ENCODE peak calls at places on chromosomes 3 and 15, in eight cellular contexts. O, L, Z, P, D, J, N and R are unnamed samples.

GRCh38 chr3:136960838-136961836 is 3.4 kb downstream of the IL20RB start:
- DNase-seq in N (peak), L (no peak), P (no peak), D (no peak), Z (no peak), O (no peak), J (no peak), R (no peak)

GRCh38 chr15:63250312-63250965 is 27.0 kb upstream of the APH1B start:
- DNase-seq in Z (no peak), L (peak), D (no peak), N (no peak), O (no peak), J (no peak), P (no peak), R (no peak)

GRCh38 chr3:111737712-111738097 is 121.4 kb upstream of the PHLDB2 start:
- DNase-seq in L (peak), J (no peak), P (peak), D (no peak), O (no peak), Z (no peak), N (peak), R (no peak)

GRCh38 chr15:33086500-33087141 is 107.9 kb downstream of the FMN1 start:
- DNase-seq in O (no peak), L (peak), J (peak), Z (no peak), P (no peak), D (no peak), N (no peak), R (no peak)

GRCh38 chr3:62201438-62202035 is 171.8 kb downstream of the FEZF2 start:
- DNase-seq in J (no peak), P (no peak), N (peak), L (peak), D (no peak), Z (peak), O (no peak), R (no peak)

GRCh38 chr3:80767599-80767998 is 993.8 kb downstream of the GBE1 start:
- DNase-seq in L (peak), J (no peak), N (no peak), O (no peak), D (no peak), P (no peak), Z (no peak), R (no peak)

GRCh38 chr15:51382787-51383186 is 41.3 kb downstream of the GLDN start:
- DNase-seq in J (no peak), D (no peak), Z (peak), L (peak), N (peak), P (no peak), O (no peak), R (no peak)

GRCh38 chr15:56369234-56369633 is 4.0 kb downstream of the TEX9 start:
- DNase-seq in Z (no peak), N (no peak), P (no peak), O (no peak), J (no peak), L (no peak), D (no peak), R (no peak)

GRCh38 chr3:175818811-175819464 is 959.8 kb downstream of the NAALADL2 start:
- DNase-seq in O (no peak), P (no peak), N (peak), D (no peak), J (no peak), Z (no peak), L (no peak), R (no peak)

GRCh38 chr3:54917172-54917571 is 10.7 kb downstream of the LRTM1 start:
- DNase-seq in N (no peak), L (no peak), D (no peak), J (no peak), Z (no peak), P (no peak), O (no peak), R (no peak)

GRCh38 chr15:53536479-53537120 is 222.9 kb downstream of the WDR72 start:
- DNase-seq in L (no peak), O (no peak), J (no peak), D (no peak), N (no peak), Z (no peak), P (no peak), R (no peak)

GRCh38 chr3:16600771-16601538 is 4.3 kb downstream of the DAZL start:
- DNase-seq in P (peak), N (peak), L (peak), D (peak), Z (peak), J (no peak), O (peak), R (no peak)

GRCh38 chr15:39581501-39582285 is 814 bp downstream of the THBS1 start:
- DNase-seq in L (peak), O (peak), D (peak), J (no peak), P (peak), N (peak), Z (peak), R (no peak)

GRCh38 chr3:42118762-42119361 is 27.7 kb downstream of the TRAK1 start:
- DNase-seq in N (peak), O (no peak), L (peak), Z (peak), D (no peak), P (no peak), J (peak), R (no peak)

GRCh38 chr3:194720048-194720447 is 34.4 kb downstream of the FAM43A start:
- DNase-seq in J (no peak), O (no peak), N (no peak), D (no peak), P (no peak), L (no peak), Z (no peak), R (no peak)

GRCh38 chr3:12759693-12760565 is 870 bp upstream of the TMEM40 start:
- DNase-seq in O (no peak), J (no peak), Z (no peak), L (no peak), D (no peak), P (no peak), N (no peak), R (peak)

GRCh38 chr3:154188846-154189245 is 67.7 kb downstream of the ARHGEF26 start:
- DNase-seq in O (no peak), D (no peak), J (no peak), P (no peak), Z (no peak), L (no peak), N (no peak), R (no peak)

GRCh38 chr3:51706788-51707731 is at the start of gene GRM2:
- DNase-seq in J (no peak), L (peak), D (peak), N (no peak), P (peak), Z (peak), O (peak), R (peak)

GRCh38 chr15:72888211-72888610 is 104.7 kb upstream of the ADPGK start:
- DNase-seq in P (no peak), N (no peak), Z (no peak), J (no peak), L (no peak), D (no peak), O (no peak), R (no peak)

GRCh38 chr3:16807981-16808380 is 76.8 kb upstream of the PLCL2 start:
- DNase-seq in Z (no peak), N (no peak), P (no peak), D (no peak), L (peak), J (no peak), O (no peak), R (no peak)

GRCh38 chr3:184652465-184652864 is 59.4 kb downstream of the MAGEF1 start:
- DNase-seq in N (peak), O (no peak), Z (no peak), L (peak), D (no peak), J (no peak), P (no peak), R (no peak)

GRCh38 chr3:155872904-155873646 is 2.6 kb downstream of the GMPS start:
- DNase-seq in P (no peak), L (no peak), N (no peak), Z (no peak), O (no peak), J (no peak), D (no peak), R (no peak)

GRCh38 chr3:155869664-155870063 is 786 bp upstream of the GMPS start:
- DNase-seq in O (no peak), J (no peak), D (no peak), L (no peak), Z (no peak), P (no peak), N (no peak), R (no peak)

GRCh38 chr3:155870945-155871745 is 695 bp downstream of the GMPS start:
- DNase-seq in J (no peak), P (peak), L (no peak), O (peak), N (peak), D (peak), Z (peak), R (no peak)

GRCh38 chr3:155871746-155872158 is 1.3 kb downstream of the GMPS start:
- DNase-seq in O (no peak), N (no peak), D (no peak), L (peak), P (no peak), J (no peak), Z (no peak), R (no peak)

GRCh38 chr3:155870133-155870944 is at the start of gene GMPS:
- DNase-seq in L (peak), O (peak), Z (peak), J (peak), N (peak), D (peak), P (peak), R (peak)
- TF ChIP-seq CTCF in L (no peak), O (peak), Z (peak), J (peak), N (peak), D (peak), P (no peak), R (peak)

GRCh38 chr15:91866371-91866905 is 12.9 kb downstream of the SLCO3A1 start:
- DNase-seq in O (no peak), P (peak), Z (no peak), L (peak), D (no peak), N (peak), J (no peak), R (no peak)

GRCh38 chr15:91864669-91865068 is 11.2 kb downstream of the SLCO3A1 start:
- DNase-seq in L (no peak), N (no peak), D (no peak), P (no peak), J (no peak), O (no peak), Z (no peak), R (no peak)

GRCh38 chr15:91866971-91867372 is 13.5 kb downstream of the SLCO3A1 start:
- DNase-seq in J (no peak), D (no peak), P (peak), L (peak), Z (no peak), N (peak), O (peak), R (no peak)

GRCh38 chr15:91865486-91865885 is 12.0 kb downstream of the SLCO3A1 start:
- DNase-seq in Z (no peak), D (no peak), L (no peak), O (no peak), N (no peak), P (no peak), J (no peak), R (no peak)

DNA sequence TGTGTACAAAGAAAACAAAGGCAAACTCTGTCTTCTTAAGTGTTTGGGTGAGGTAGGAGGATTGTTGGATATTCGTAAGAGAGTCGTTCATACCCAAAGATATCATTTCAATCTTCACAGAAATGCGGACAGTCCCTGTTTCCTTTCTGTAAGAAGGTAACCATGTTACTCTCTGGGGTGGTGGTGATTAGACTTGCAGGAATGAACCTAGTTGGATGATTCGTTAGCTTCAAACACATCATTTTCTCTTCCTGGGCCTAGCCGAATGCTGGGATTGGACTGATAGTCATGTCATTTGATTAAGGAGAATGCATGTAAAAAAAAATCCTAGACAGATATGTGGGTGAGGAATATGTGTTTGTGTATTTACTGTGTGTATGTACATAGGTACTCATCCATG is 12.4 kb downstream of the SLCO3A1 start:
- DNase-seq in J (no peak), O (no peak), L (no peak), Z (no peak), P (no peak), N (no peak), D (no peak), R (no peak)
- TF ChIP-seq CTCF in J (no peak), O (no peak), L (no peak), Z (no peak), P (no peak), N (no peak), D (no peak), R (no peak)

GRCh38 chr3:165210132-165210531 is 13.9 kb upstream of the SLITRK3 start:
- DNase-seq in L (no peak), J (no peak), P (no peak), N (no peak), D (no peak), O (no peak), Z (no peak), R (no peak)
- TF ChIP-seq CTCF in L (peak), J (no peak), P (no peak), N (peak), D (peak), O (no peak), Z (peak), R (peak)

GRCh38 chr3:151377768-151378385 is 6.7 kb downstream of the P2RY12 start:
- DNase-seq in D (no peak), O (no peak), Z (no peak), P (no peak), J (no peak), N (no peak), L (no peak), R (no peak)

GRCh38 chr3:151383956-151384355 is 597 bp downstream of the P2RY12 start:
- DNase-seq in L (no peak), D (no peak), N (no peak), O (no peak), Z (no peak), J (no peak), P (no peak), R (no peak)

GRCh38 chr3:151383111-151383510 is 1.4 kb downstream of the P2RY12 start:
- DNase-seq in Z (no peak), N (no peak), J (no peak), D (no peak), L (no peak), O (no peak), P (no peak), R (no peak)

GRCh38 chr3:151382671-151383070 is 1.9 kb downstream of the P2RY12 start:
- DNase-seq in O (no peak), P (no peak), J (no peak), D (no peak), L (no peak), N (no peak), Z (no peak), R (no peak)

GRCh38 chr3:151379083-151379734 is 5.3 kb downstream of the P2RY12 start:
- DNase-seq in Z (peak), O (no peak), P (peak), N (peak), D (no peak), J (no peak), L (peak), R (no peak)
- TF ChIP-seq CTCF in Z (peak), O (peak), P (peak), N (peak), D (peak), J (peak), L (peak), R (peak)

GRCh38 chr3:126959921-126960603 is 22.9 kb upstream of the PLXNA1 start:
- DNase-seq in J (no peak), N (no peak), O (no peak), D (peak), L (peak), P (no peak), Z (peak), R (peak)
- TF ChIP-seq CTCF in J (no peak), N (no peak), O (no peak), D (no peak), L (peak), P (no peak), Z (no peak), R (peak)

DNA sequence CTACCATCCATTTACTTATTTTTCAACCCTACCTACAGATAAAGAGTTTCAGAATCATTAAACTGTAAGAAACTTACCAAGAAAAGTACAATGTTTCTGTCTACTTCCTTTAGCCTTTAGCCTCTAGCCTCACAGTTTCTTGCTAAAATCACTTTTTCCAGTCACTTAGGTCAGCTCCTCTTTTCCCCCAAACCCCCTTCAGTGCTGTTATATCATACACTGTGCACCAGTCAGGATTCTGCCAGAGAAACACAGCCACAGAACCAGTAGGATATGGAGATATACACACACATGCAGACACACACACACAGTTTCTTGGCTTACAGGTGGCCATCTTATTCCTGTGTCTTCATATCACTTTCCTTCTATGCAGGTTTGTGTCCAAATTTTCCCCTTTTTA is 139.9 kb upstream of the LIPC start:
- DNase-seq in L (no peak), O (no peak), J (no peak), P (no peak), Z (no peak), D (no peak), N (no peak), R (no peak)
- TF ChIP-seq CTCF in L (no peak), O (no peak), J (no peak), P (no peak), Z (no peak), D (no peak), N (no peak), R (no peak)